ENCODE peak calls at places on chromosomes 13 and 19, in five cellular contexts. V, S, C, O and M are unnamed samples.

GRCh38 chr13:103282571-103283450 is 216.6 kb upstream of the SLC10A2 start:
- DNase-seq in V (no peak), S (no peak), C (no peak), O (peak; percentile 97), M (no peak)

GRCh38 chr13:39037410-39037879 is 444 bp downstream of the PROSER1 start:
- DNase-seq in V (peak; percentile 83), S (no peak), C (peak; percentile 24), O (no peak), M (peak; percentile 32)

GRCh38 chr13:24605923-24606372 is 74.3 kb upstream of the ATP12A start:
- DNase-seq in V (no peak), S (no peak), C (no peak), O (peak; percentile 50), M (no peak)

GRCh38 chr19:19115954-19116353 is 22.3 kb downstream of the TMEM161A start:
- DNase-seq in V (no peak), S (no peak), C (no peak), O (no peak), M (no peak)

GRCh38 chr19:9323557-9323918 is 441 bp upstream of the ZNF559 start:
- DNase-seq in V (peak; percentile 32), S (peak; percentile 85), C (peak; percentile 63), O (peak; percentile 69), M (peak; percentile 67)

GRCh38 chr13:66329988-66330429 is 900.1 kb downstream of the PCDH9 start:
- DNase-seq in V (no peak), S (no peak), C (no peak), O (no peak), M (no peak)

GRCh38 chr13:85970727-85971126 is 171.5 kb upstream of the SLITRK6 start:
- DNase-seq in V (no peak), S (no peak), C (no peak), O (peak; percentile 41), M (no peak)

GRCh38 chr13:98478134-98479129 is 98.5 kb downstream of the STK24 start:
- DNase-seq in V (no peak), S (no peak), C (no peak), O (no peak), M (no peak)

GRCh38 chr19:32233091-32233490 is 112.3 kb upstream of the ZNF507 start:
- DNase-seq in V (no peak), S (no peak), C (no peak), O (no peak), M (no peak)

GRCh38 chr19:45363861-45364459 is 6.4 kb downstream of the ERCC2 start:
- DNase-seq in V (no peak), S (no peak), C (no peak), O (no peak), M (no peak)

GRCh38 chr13:109699628-109700071 is 86.7 kb downstream of the IRS2 start:
- DNase-seq in V (no peak), S (peak; percentile 31), C (no peak), O (no peak), M (no peak)